ENCODE peak calls at places on chromosomes 2 and 18, in five cellular contexts. I, Z, H, G and N are unnamed samples.

GRCh38 chr2:157932480-157933205 is 56.5 kb upstream of the ACVR1 start:
- DNase-seq in I (no peak), Z (no peak), H (no peak), G (no peak), N (no peak)

GRCh38 chr18:27094621-27095020 is 90.5 kb downstream of the CHST9 start:
- DNase-seq in I (no peak), Z (no peak), H (no peak), G (no peak), N (no peak)

GRCh38 chr2:181420259-181421130 is 36.7 kb upstream of the ITGA4 start:
- DNase-seq in I (no peak), Z (no peak), H (no peak), G (no peak), N (no peak)

GRCh38 chr2:197159681-197160211 is 150.8 kb downstream of the ANKRD44 start:
- DNase-seq in I (no peak), Z (no peak), H (no peak), G (no peak), N (no peak)

GRCh38 chr2:214215107-214215506 is 195.7 kb upstream of the VWC2L start:
- DNase-seq in I (no peak), Z (no peak), H (no peak), G (no peak), N (no peak)

GRCh38 chr2:273338-273737 is 8.6 kb downstream of the ACP1 start:
- DNase-seq in I (no peak), Z (no peak), H (no peak), G (no peak), N (no peak)

GRCh38 chr18:9971313-9971920 is 57.6 kb downstream of the VAPA start:
- DNase-seq in I (peak; percentile 87), Z (peak; percentile 78), H (no peak), G (peak; percentile 75), N (no peak)

GRCh38 chr2:128314348-128315121 is 4.1 kb downstream of the HS6ST1 start:
- DNase-seq in I (no peak), Z (no peak), H (peak; percentile 31), G (peak; percentile 11), N (peak; percentile 74)

GRCh38 chr2:25808006-25808383 is 70.3 kb downstream of the ASXL2 start:
- DNase-seq in I (no peak), Z (no peak), H (no peak), G (no peak), N (no peak)

GRCh38 chr2:158024288-158024898 is 77.3 kb upstream of the UPP2 start:
- DNase-seq in I (peak; percentile 47), Z (peak; percentile 39), H (peak; percentile 30), G (peak; percentile 43), N (no peak)

GRCh38 chr2:166494140-166494544 is at the start of gene SCN7A:
- DNase-seq in I (peak; percentile 85), Z (peak; percentile 78), H (peak; percentile 83), G (peak; percentile 16), N (peak; percentile 62)

GRCh38 chr2:3465328-3465727 is 54.0 kb downstream of the ADI1 start:
- DNase-seq in I (no peak), Z (no peak), H (no peak), G (no peak), N (no peak)

GRCh38 chr2:71680925-71681324 is 227.6 kb downstream of the DYSF start:
- DNase-seq in I (no peak), Z (no peak), H (no peak), G (no peak), N (peak; percentile 41)

GRCh38 chr2:208254118-208254870 is 577 bp downstream of the IDH1 start:
- DNase-seq in I (peak; percentile 83), Z (peak; percentile 82), H (peak; percentile 88), G (peak; percentile 87), N (peak; percentile 88)

GRCh38 chr2:63696496-63696895 is 107.7 kb downstream of the MDH1 start:
- DNase-seq in I (no peak), Z (no peak), H (no peak), G (no peak), N (no peak)

GRCh38 chr2:3517948-3518495 is 1.3 kb downstream of the ADI1 start:
- DNase-seq in I (no peak), Z (no peak), H (no peak), G (no peak), N (no peak)

GRCh38 chr2:124048102-124048501 is 23.0 kb downstream of the CNTNAP5 start:
- DNase-seq in I (no peak), Z (no peak), H (no peak), G (no peak), N (no peak)

GRCh38 chr18:22424564-22424963 is 6.8 kb upstream of the CTAGE1 start:
- DNase-seq in I (no peak), Z (no peak), H (no peak), G (no peak), N (no peak)

GRCh38 chr2:230895536-230896345 is 29.3 kb downstream of the GPR55 start:
- DNase-seq in I (no peak), Z (no peak), H (no peak), G (peak; percentile 7), N (no peak)

GRCh38 chr18:57691363-57691762 is 69.7 kb upstream of the NARS1 start:
- DNase-seq in I (no peak), Z (no peak), H (no peak), G (no peak), N (no peak)

GRCh38 chr2:119174216-119174992 is 15.9 kb upstream of the C1QL2 start:
- DNase-seq in I (no peak), Z (peak; percentile 38), H (peak; percentile 37), G (no peak), N (no peak)

GRCh38 chr2:71067567-71068217 is 756 bp upstream of the NAGK start:
- DNase-seq in I (peak; percentile 35), Z (no peak), H (peak; percentile 18), G (no peak), N (no peak)

GRCh38 chr2:221103930-221104329 is 468.2 kb downstream of the EPHA4 start:
- DNase-seq in I (no peak), Z (no peak), H (peak; percentile 15), G (no peak), N (no peak)

GRCh38 chr2:58875462-58875861 is 634.3 kb upstream of the FANCL start:
- DNase-seq in I (no peak), Z (no peak), H (no peak), G (no peak), N (no peak)

GRCh38 chr2:58866946-58867345 is 625.8 kb upstream of the FANCL start:
- DNase-seq in I (no peak), Z (no peak), H (no peak), G (no peak), N (no peak)

GRCh38 chr2:58866527-58866926 is 625.4 kb upstream of the FANCL start:
- DNase-seq in I (no peak), Z (no peak), H (no peak), G (no peak), N (no peak)

GRCh38 chr2:58870704-58871103 is 629.6 kb upstream of the FANCL start:
- DNase-seq in I (no peak), Z (no peak), H (no peak), G (no peak), N (no peak)

DNA sequence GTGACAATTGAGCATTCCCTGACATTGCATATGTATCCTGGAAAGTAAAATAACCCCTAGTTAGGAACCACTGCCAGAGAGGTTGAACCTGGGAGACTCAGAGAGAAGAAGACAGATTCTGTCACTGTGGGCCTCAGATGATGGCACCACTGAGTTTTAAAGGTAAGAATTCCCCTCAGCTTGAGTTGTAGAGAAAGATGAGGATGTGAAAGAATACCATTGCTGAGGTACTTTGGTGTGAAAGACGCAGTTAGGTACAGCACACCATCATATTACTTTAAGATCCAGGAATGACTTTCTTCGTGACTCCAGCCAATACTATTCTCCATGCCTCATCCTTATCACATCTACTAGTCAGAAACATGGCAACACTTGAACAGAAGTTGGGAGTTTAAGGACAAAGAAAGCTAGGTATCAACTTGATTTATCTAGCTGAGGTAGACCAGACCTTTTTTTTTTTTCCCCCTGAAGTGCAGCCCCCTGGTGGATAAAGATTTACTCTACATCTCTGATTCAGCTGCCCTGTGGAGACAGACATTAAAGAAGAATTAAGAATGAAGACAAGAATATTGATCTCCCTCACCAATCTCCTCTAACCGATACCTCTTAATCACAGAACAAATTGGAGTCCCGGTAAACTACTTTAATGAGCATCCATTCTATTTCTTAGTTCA is 630.5 kb upstream of the FANCL start:
- DNase-seq in I (no peak), Z (no peak), H (no peak), G (no peak), N (no peak)
- TF ChIP-seq CTCF in I (no peak), Z (no peak), H (no peak), G (no peak), N (no peak)

GRCh38 chr2:20582600-20583221 is 68.2 kb downstream of the HS1BP3 start:
- DNase-seq in I (no peak), Z (no peak), H (peak; percentile 11), G (no peak), N (no peak)

GRCh38 chr2:20585351-20585709 is 65.6 kb downstream of the HS1BP3 start:
- DNase-seq in I (no peak), Z (no peak), H (no peak), G (no peak), N (no peak)

GRCh38 chr2:20584637-20585321 is 66.1 kb downstream of the HS1BP3 start:
- DNase-seq in I (peak; percentile 71), Z (peak; percentile 50), H (peak; percentile 13), G (no peak), N (peak; percentile 48)

GRCh38 chr2:20583425-20583881 is 67.4 kb downstream of the HS1BP3 start:
- DNase-seq in I (no peak), Z (no peak), H (peak; percentile 7), G (no peak), N (no peak)

GRCh38 chr2:20584045-20584636 is 66.8 kb downstream of the HS1BP3 start:
- DNase-seq in I (no peak), Z (no peak), H (peak; percentile 16), G (no peak), N (no peak)
- H3K27ac ChIP-seq in I (no peak overlapping the region), Z (peak overlapping the region; percentile 44), H (no peak overlapping the region), G (peak overlapping the region; percentile 69), N (no peak overlapping the region)

DNA sequence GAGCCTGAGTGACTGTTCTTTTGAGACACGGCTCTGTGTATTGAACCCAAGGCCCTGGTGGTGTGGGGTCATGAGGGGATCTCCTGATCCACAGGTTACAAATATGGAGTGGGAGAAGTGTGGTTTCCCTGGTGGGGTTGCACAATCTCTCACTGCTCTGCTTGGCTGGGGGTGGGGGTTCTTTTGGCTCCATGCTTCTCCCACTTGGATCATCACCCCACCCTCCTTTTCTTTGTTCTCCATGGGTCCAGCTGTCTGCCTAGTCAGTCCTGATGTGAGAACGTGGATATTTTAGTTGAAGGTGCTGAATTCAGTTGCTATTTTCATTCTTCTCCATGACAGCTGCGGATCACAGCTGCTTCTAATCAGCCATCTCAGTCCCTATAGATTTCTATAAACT is 37.9 kb downstream of the AGPS start:
- DNase-seq in I (no peak), Z (no peak), H (no peak), G (no peak), N (no peak)
- H3K9me3 ChIP-seq in I (no peaks in the 10 kb centered on the region), Z (peaks cover 9% of the 10 kb centered on the region), H (no peaks in the 10 kb centered on the region), G (peaks cover 23% of the 10 kb centered on the region), N (peaks cover 12% of the 10 kb centered on the region)

DNA sequence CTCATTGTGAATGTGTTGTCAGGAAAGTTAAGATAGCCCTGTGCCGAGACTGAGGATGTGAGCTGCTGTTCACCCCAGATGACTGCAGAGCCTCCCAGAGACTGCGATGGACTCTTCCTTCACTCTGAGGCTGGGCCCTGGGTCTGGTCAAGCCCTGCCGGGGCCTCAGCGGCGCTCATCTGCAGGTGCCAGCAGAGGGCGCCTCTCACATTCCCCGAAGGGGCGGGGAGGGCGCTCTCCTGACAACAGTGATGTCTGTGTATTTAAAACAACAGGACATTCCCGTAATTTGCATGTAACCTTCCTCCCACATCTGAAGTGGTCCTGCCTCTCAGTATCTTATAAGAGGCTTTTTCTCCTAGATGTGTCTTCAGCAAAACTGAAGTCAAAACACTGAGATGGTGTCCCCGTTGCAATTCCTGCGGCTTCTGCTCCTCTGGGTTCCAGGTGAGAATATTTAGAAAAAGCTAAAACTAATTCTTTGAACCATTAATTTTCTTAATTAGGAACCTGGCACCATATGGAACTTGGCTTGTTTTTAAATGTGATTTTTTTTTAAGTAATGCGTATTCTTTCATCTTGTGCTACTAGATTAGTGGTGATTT is 1377.9 kb downstream of the RPIA start:
- DNase-seq in I (no peak), Z (no peak), H (peak; percentile 16), G (no peak), N (no peak)
- TF ChIP-seq CTCF in I (no peak), Z (no peak), H (peak; percentile 4), G (no peak), N (peak; percentile 44)